ENCODE peak calls at places on chromosomes 12 and 14, in seven cellular contexts. A, Q, P, H, W, V and I are unnamed samples. For H3K4me1, the result is how much of the 10 kb centered on the place peaks cover.

GRCh38 chr14:85963486-85963885 is 433.5 kb downstream of the FLRT2 start:
- DNase-seq in P (no peak), W (no peak), H (no peak), A (no peak), Q (no peak), V (no peak), I (no peak)

GRCh38 chr14:91444335-91445020 is 26.9 kb upstream of the CCDC88C start:
- DNase-seq in P (no peak), Q (no peak), W (no peak), V (no peak), H (no peak), A (no peak), I (no peak)

GRCh38 chr14:30938617-30939016 is 64.3 kb downstream of the COCH start:
- DNase-seq in V (no peak), A (no peak), H (no peak), Q (no peak), P (no peak), W (no peak), I (no peak)

GRCh38 chr14:46818147-46818546 is 166.6 kb upstream of the RPL10L start:
- DNase-seq in A (no peak), H (no peak), P (no peak), Q (no peak), W (no peak), V (no peak), I (no peak)

GRCh38 chr14:74843653-74844052 is 32.3 kb downstream of the PROX2 start:
- DNase-seq in V (no peak), P (no peak), Q (no peak), H (no peak), A (no peak), W (peak), I (no peak)

GRCh38 chr14:89365071-89365801 is 51.8 kb downstream of the FOXN3 start:
- DNase-seq in H (no peak), P (peak), W (peak), A (no peak), V (peak), Q (no peak), I (no peak)

GRCh38 chr14:61103541-61104339 is 122.7 kb downstream of the SLC38A6 start:
- DNase-seq in P (peak), A (peak), W (peak), V (no peak), Q (peak), H (peak), I (peak)

GRCh38 chr12:46825526-46826414 is at the start of gene SLC38A4:
- DNase-seq in A (peak), V (no peak), H (peak), P (peak), W (peak), Q (no peak), I (no peak)

GRCh38 chr14:94180655-94181271 is 6.6 kb downstream of the PPP4R4 start:
- DNase-seq in V (peak), A (peak), Q (no peak), P (peak), W (peak), H (no peak), I (peak)

GRCh38 chr12:17235996-17236395 is 630.0 kb upstream of the LMO3 start:
- DNase-seq in Q (no peak), A (no peak), W (no peak), H (no peak), P (no peak), V (no peak), I (no peak)

GRCh38 chr12:122835693-122836026 is 403 bp downstream of the HIP1R start:
- DNase-seq in P (no peak), A (no peak), H (no peak), Q (no peak), W (no peak), V (no peak), I (no peak)

GRCh38 chr12:46524778-46525177 is 152.2 kb upstream of the SLC38A2 start:
- DNase-seq in W (peak), P (peak), H (peak), V (no peak), A (no peak), Q (peak), I (no peak)

DNA sequence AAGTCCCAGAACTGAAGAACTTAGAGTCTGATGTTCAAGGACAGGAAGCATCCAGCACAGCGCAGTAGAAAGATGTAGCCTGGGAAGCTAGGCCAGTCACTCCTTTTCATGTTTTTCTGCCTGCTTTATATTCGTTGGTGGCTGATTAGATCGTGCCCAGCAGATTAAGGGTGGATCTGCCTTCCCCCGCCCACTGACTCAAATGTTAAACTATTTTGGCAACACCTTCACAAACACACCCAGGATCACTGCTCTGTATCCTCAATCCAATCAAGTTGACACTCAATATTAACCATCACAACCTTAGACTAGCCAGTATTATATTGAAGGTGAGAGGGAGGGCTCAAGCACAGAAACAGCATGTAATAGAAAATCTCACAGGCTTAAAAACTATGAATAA is 222.9 kb downstream of the C12orf50 start:
- DNase-seq in W (no peak), V (no peak), A (no peak), H (no peak), P (no peak), Q (no peak), I (no peak)
- H3K4me1 ChIP-seq in W (under half), V (under half), A (under half), H (under half), P (under half), Q (under half), I (under half)

GRCh38 chr12:25682421-25682820 is 129.3 kb upstream of the LMNTD1 start:
- DNase-seq in Q (no peak), P (no peak), V (no peak), W (peak), A (no peak), H (no peak), I (no peak)

GRCh38 chr12:25681580-25681979 is 128.5 kb upstream of the LMNTD1 start:
- DNase-seq in P (no peak), A (no peak), Q (no peak), V (no peak), H (no peak), W (no peak), I (peak)

GRCh38 chr12:25689996-25690501 is 137.0 kb upstream of the LMNTD1 start:
- DNase-seq in P (no peak), W (peak), Q (peak), H (peak), A (no peak), V (no peak), I (peak)

GRCh38 chr12:25686351-25686750 is 133.3 kb upstream of the LMNTD1 start:
- DNase-seq in Q (peak), P (no peak), W (no peak), H (no peak), V (no peak), A (no peak), I (no peak)

DNA sequence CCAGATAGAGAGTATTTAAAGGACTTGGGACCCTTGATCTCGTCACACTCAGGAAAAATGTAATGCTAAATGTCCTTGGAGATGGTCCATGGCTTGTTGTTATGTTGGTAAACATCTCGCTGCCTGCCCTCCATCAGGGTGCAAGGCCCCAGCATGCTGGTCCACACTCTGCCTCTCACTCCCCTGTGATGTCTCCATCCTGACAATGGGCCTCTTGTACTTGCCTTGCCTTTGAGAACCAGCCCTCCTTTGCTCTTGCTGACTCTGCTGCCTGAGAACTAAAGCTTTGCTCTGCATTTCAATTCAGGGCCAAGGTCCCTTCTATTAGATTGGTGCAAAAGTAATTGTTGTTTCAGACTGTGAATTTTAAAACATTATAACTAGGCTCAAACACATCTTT is 131.0 kb upstream of the LMNTD1 start:
- DNase-seq in W (no peak), Q (no peak), H (no peak), V (no peak), A (no peak), P (no peak), I (no peak)
- H3K4me1 ChIP-seq in W (under half), Q (under half), H (under half), V (under half), A (under half), P (under half), I (under half)

DNA sequence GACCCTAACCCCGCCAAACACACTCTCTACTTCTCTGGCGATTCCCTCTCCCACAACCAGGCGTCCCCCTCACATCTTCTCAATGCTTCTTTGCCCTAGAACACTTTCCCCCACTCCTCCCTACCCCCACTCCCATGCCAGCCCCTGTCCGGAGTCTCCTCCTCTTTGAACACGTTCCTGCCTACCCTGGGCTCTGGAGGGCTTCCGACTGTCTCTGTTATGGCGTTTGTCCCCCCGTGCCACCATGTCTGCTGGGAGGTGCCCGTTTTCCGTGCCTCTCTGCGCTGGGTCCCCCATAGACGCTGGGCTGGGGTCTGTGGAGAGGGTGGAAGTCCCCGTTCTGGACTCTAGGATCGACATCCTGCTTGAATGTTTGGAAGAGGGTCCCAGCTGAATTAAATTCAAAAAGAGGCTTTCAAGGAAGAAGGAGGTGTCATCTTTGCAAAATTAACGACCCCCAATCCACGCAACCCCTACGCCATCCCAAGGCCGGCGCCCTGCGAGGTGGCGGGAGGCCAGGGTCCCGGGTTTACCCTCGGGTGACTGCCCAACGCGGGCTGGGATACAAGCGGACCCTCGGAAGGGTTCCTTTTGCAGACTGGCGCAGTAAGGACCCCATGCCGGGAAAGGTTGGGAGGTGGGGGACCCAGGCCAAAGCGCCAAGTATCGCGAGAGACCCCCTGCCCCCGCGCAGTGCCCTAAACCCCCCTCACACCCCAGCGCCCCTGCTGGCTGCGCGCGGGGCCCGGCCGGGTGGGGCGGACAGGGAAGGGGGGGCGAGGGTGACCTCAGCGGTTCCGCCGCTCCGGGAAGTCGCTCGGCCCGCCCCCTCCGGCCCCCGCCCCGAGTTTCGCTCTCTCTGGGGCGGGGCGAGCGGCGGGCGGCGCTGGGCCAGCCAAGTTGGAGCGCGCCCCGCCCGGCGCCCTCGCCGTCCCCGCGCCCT is 973 bp upstream of the ZBTB42 start:
- DNase-seq in V (peak), P (peak), W (peak), A (peak), Q (peak), H (peak), I (peak)
- H3K4me1 ChIP-seq in V (under half), P (half or more), W (under half), A (half or more), Q (under half), H (under half), I (under half)

GRCh38 chr14:77024171-77024627 is 4.3 kb downstream of the IRF2BPL start:
- DNase-seq in P (peak), W (peak), H (peak), V (peak), Q (peak), A (peak), I (peak)
- H3K4me1 ChIP-seq in P (under half), W (under half), H (under half), V (under half), Q (under half), A (half or more), I (under half)

GRCh38 chr14:51067306-51067705 is 27.6 kb downstream of the TRIM9 start:
- DNase-seq in A (no peak), V (no peak), W (no peak), P (no peak), H (no peak), Q (no peak), I (no peak)

GRCh38 chr14:51069065-51069464 is 25.8 kb downstream of the TRIM9 start:
- DNase-seq in P (peak), A (no peak), V (no peak), Q (no peak), H (no peak), W (peak), I (no peak)

GRCh38 chr14:51070732-51071131 is 24.2 kb downstream of the TRIM9 start:
- DNase-seq in W (peak), P (no peak), H (no peak), V (no peak), A (no peak), Q (no peak), I (no peak)

GRCh38 chr14:51068268-51068667 is 26.6 kb downstream of the TRIM9 start:
- DNase-seq in H (no peak), Q (no peak), P (no peak), A (no peak), W (no peak), V (no peak), I (no peak)

GRCh38 chr14:51066576-51066975 is 28.3 kb downstream of the TRIM9 start:
- DNase-seq in H (no peak), P (no peak), A (no peak), V (no peak), W (no peak), Q (no peak), I (no peak)
- H3K4me1 ChIP-seq in H (under half), P (under half), A (under half), V (under half), W (under half), Q (under half), I (under half)

GRCh38 chr12:88958961-88959360 is 378.7 kb upstream of the KITLG start:
- DNase-seq in P (no peak), H (no peak), A (no peak), W (no peak), Q (no peak), V (no peak), I (no peak)
- H3K4me1 ChIP-seq in P (under half), H (under half), A (under half), W (under half), Q (under half), V (under half), I (under half)

GRCh38 chr12:50927766-50928224 is 24.5 kb upstream of the HIGD1C start:
- DNase-seq in A (no peak), Q (no peak), W (no peak), H (no peak), P (no peak), V (no peak), I (no peak)
- H3K4me1 ChIP-seq in A (half or more), Q (under half), W (under half), H (under half), P (under half), V (under half), I (under half)

GRCh38 chr12:132227156-132227555 is 82.9 kb downstream of the NOC4L start:
- DNase-seq in Q (peak), A (no peak), W (no peak), V (no peak), P (no peak), H (no peak), I (no peak)
- H3K4me1 ChIP-seq in Q (under half), A (under half), W (under half), V (under half), P (under half), H (under half), I (under half)

DNA sequence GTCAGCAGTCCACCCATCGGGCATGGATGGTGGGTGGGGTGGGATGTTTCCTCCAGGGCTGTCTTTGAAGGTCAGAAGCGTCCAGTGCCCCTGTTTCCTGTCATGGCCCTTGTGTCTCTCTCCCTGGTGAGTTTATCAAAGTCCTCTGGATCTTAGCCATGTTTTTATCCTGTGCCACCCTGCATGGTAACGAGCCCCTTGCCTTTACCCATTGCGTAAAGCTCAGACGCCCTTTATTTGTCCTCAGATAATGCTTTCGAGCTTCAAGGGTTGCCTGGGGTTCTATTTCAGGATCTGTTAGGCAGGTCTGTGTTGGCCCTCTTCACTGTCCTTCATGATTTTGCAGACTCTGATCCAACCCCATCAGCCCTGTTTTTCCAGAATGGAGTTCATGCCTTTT is 172.9 kb downstream of the TSPAN9 start:
- DNase-seq in V (no peak), H (no peak), W (no peak), Q (no peak), A (no peak), P (no peak), I (no peak)
- H3K4me1 ChIP-seq in V (under half), H (under half), W (under half), Q (under half), A (under half), P (under half), I (under half)